ENCODE peak calls at places on chromosomes 16 and 17, in nine cellular contexts. One of them, this sample, is unnamed.

GRCh38 chr17:57370051-57370581 is 113.8 kb downstream of the MSI2 start:
- DNase-seq in transverse colon: no peak
- DNase-seq in esophagus muscularis mucosa: no peak
- DNase-seq in neural progenitor cell: peak; percentile 18
- DNase-seq in PC-9: no peak
- DNase-seq in heart right ventricle: no peak
- DNase-seq in pancreas: no peak
- DNase-seq in H9: no peak
- DNase-seq in CD8-positive, alpha-beta T cell: no peak
- DNase-seq in this sample: no peak

GRCh38 chr16:75948886-75949285 is 222.6 kb upstream of the CPHXL start:
- DNase-seq in transverse colon: no peak
- DNase-seq in esophagus muscularis mucosa: no peak
- DNase-seq in neural progenitor cell: no peak
- DNase-seq in PC-9: no peak
- DNase-seq in heart right ventricle: no peak
- DNase-seq in pancreas: no peak
- DNase-seq in H9: no peak
- DNase-seq in CD8-positive, alpha-beta T cell: no peak
- DNase-seq in this sample: no peak

GRCh38 chr17:82098939-82099765 is 1.1 kb upstream of the FASN start:
- DNase-seq in transverse colon: peak; percentile 44
- DNase-seq in esophagus muscularis mucosa: no peak
- DNase-seq in neural progenitor cell: peak; percentile 56
- DNase-seq in PC-9: no peak
- DNase-seq in heart right ventricle: no peak
- DNase-seq in pancreas: no peak
- DNase-seq in H9: no peak
- DNase-seq in CD8-positive, alpha-beta T cell: no peak
- DNase-seq in this sample: no peak

GRCh38 chr17:47789611-47790520 is 31.7 kb downstream of the OSBPL7 start:
- DNase-seq in transverse colon: peak; percentile 49
- DNase-seq in esophagus muscularis mucosa: peak; percentile 90
- DNase-seq in neural progenitor cell: peak; percentile 87
- DNase-seq in PC-9: peak; percentile 52
- DNase-seq in heart right ventricle: no peak
- DNase-seq in pancreas: peak; percentile 88
- DNase-seq in H9: peak; percentile 84
- DNase-seq in CD8-positive, alpha-beta T cell: peak; percentile 21
- DNase-seq in this sample: no peak

GRCh38 chr16:88331989-88332920 is 50.5 kb upstream of the ZNF469 start:
- DNase-seq in transverse colon: peak; percentile 35
- DNase-seq in esophagus muscularis mucosa: no peak
- DNase-seq in neural progenitor cell: no peak
- DNase-seq in PC-9: peak; percentile 98
- DNase-seq in heart right ventricle: no peak
- DNase-seq in pancreas: no peak
- DNase-seq in H9: no peak
- DNase-seq in CD8-positive, alpha-beta T cell: no peak
- DNase-seq in this sample: peak; percentile 36

GRCh38 chr16:85136213-85136704 is 24.0 kb upstream of the CIBAR2 start:
- DNase-seq in transverse colon: peak; percentile 35
- DNase-seq in esophagus muscularis mucosa: no peak
- DNase-seq in neural progenitor cell: no peak
- DNase-seq in PC-9: no peak
- DNase-seq in heart right ventricle: peak; percentile 42
- DNase-seq in pancreas: no peak
- DNase-seq in H9: no peak
- DNase-seq in CD8-positive, alpha-beta T cell: no peak
- DNase-seq in this sample: no peak

GRCh38 chr17:62675260-62675659 is 47.8 kb downstream of the MRC2 start:
- DNase-seq in transverse colon: no peak
- DNase-seq in esophagus muscularis mucosa: no peak
- DNase-seq in neural progenitor cell: no peak
- DNase-seq in PC-9: no peak
- DNase-seq in heart right ventricle: no peak
- DNase-seq in pancreas: no peak
- DNase-seq in H9: no peak
- DNase-seq in CD8-positive, alpha-beta T cell: no peak
- DNase-seq in this sample: no peak

GRCh38 chr17:48139948-48140347 is 32.4 kb downstream of the SNX11 start:
- DNase-seq in transverse colon: no peak
- DNase-seq in esophagus muscularis mucosa: no peak
- DNase-seq in neural progenitor cell: no peak
- DNase-seq in PC-9: no peak
- DNase-seq in heart right ventricle: no peak
- DNase-seq in pancreas: no peak
- DNase-seq in H9: no peak
- DNase-seq in CD8-positive, alpha-beta T cell: no peak
- DNase-seq in this sample: no peak

GRCh38 chr16:11556945-11557720 is 29.6 kb downstream of the LITAF start:
- DNase-seq in transverse colon: no peak
- DNase-seq in esophagus muscularis mucosa: no peak
- DNase-seq in neural progenitor cell: no peak
- DNase-seq in PC-9: no peak
- DNase-seq in heart right ventricle: no peak
- DNase-seq in pancreas: no peak
- DNase-seq in H9: no peak
- DNase-seq in CD8-positive, alpha-beta T cell: no peak
- DNase-seq in this sample: no peak

GRCh38 chr16:55494994-55495421 is 13.9 kb upstream of the LPCAT2 start:
- DNase-seq in transverse colon: peak; percentile 45
- DNase-seq in esophagus muscularis mucosa: peak; percentile 90
- DNase-seq in neural progenitor cell: peak; percentile 47
- DNase-seq in PC-9: no peak
- DNase-seq in heart right ventricle: peak; percentile 68
- DNase-seq in pancreas: no peak
- DNase-seq in H9: peak; percentile 29
- DNase-seq in CD8-positive, alpha-beta T cell: no peak
- DNase-seq in this sample: no peak

DNA sequence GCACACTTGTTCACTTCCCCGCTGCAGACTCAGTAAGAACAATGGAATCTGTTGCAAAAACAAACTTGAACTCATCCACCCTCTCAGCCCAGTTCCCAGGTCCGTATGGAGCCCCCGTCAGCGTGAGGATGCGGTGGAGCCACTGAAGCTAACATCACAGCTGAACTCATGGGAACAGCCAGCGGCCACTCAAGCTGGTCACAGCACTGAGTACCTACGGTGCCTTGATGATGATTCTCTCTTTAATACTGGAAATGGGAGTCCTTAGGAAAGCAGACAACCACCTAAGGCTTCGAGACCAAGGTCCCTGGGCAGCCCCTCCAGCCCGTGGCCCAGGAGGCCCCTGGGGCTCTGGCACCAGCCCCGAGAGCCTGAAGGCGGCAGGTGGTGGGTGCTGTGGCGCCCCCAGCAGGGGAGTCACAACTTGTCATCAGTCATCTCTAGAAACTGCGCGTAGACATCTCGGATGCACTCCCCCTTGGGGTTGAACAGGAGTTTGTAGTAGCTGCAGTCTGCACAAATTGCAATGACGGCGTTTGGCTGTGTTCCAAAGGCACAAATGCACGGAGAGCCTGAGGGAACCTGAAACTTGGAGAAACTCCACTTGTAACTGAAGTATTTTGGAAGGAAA is 31.0 kb upstream of the RHOT1 start:
- DNase-seq in transverse colon: peak; percentile 33
- DNase-seq in esophagus muscularis mucosa: no peak
- DNase-seq in neural progenitor cell: peak; percentile 60
- DNase-seq in PC-9: peak; percentile 33
- DNase-seq in heart right ventricle: peak; percentile 70
- DNase-seq in pancreas: no peak
- DNase-seq in H9: peak; percentile 84
- DNase-seq in CD8-positive, alpha-beta T cell: no peak
- DNase-seq in this sample: peak; percentile 13
- TF ChIP-seq CTCF in transverse colon: peak; percentile 16
- TF ChIP-seq CTCF in esophagus muscularis mucosa: no peak
- TF ChIP-seq CTCF in neural progenitor cell: peak; percentile 61
- TF ChIP-seq CTCF in PC-9: no peak
- TF ChIP-seq CTCF in heart right ventricle: peak; percentile 56
- TF ChIP-seq CTCF in pancreas: no peak
- TF ChIP-seq CTCF in H9: peak; percentile 82
- TF ChIP-seq CTCF in CD8-positive, alpha-beta T cell: peak; percentile 36
- TF ChIP-seq CTCF in this sample: peak; percentile 25

DNA sequence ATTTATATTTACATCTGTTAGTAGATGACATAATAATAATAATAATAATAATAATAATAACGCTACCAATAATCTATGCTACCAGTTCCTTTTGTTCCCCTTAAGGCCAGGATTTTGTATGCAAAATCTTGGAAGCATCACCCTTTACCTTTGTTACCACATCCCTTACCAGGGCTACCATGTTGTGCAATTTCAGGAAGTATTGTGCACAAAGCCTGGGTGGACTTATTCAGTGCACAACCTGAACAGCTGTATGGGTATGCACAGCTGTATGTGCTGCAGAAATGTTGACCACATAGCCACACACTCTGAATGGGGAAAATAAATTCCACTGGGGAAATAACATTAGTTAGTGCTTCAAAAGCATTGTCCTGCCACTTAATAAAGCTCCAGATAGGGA is 19.9 kb upstream of the CALB2 start:
- DNase-seq in transverse colon: no peak
- DNase-seq in esophagus muscularis mucosa: no peak
- DNase-seq in neural progenitor cell: no peak
- DNase-seq in PC-9: no peak
- DNase-seq in heart right ventricle: no peak
- DNase-seq in pancreas: no peak
- DNase-seq in H9: no peak
- DNase-seq in CD8-positive, alpha-beta T cell: no peak
- DNase-seq in this sample: no peak
- H3K27ac ChIP-seq in transverse colon: no peak overlapping the region
- H3K27ac ChIP-seq in esophagus muscularis mucosa: no peak overlapping the region
- H3K27ac ChIP-seq in neural progenitor cell: no peak overlapping the region
- H3K27ac ChIP-seq in PC-9: peak overlapping the region; percentile 100
- H3K27ac ChIP-seq in heart right ventricle: no peak overlapping the region
- H3K27ac ChIP-seq in pancreas: no peak overlapping the region
- H3K27ac ChIP-seq in H9: no peak overlapping the region
- H3K27ac ChIP-seq in CD8-positive, alpha-beta T cell: no peak overlapping the region
- H3K27ac ChIP-seq in this sample: no peak overlapping the region

GRCh38 chr16:81737885-81738536 is 41.1 kb upstream of the PLCG2 start:
- DNase-seq in transverse colon: peak; percentile 92
- DNase-seq in esophagus muscularis mucosa: peak; percentile 94
- DNase-seq in neural progenitor cell: peak; percentile 89
- DNase-seq in PC-9: peak; percentile 91
- DNase-seq in heart right ventricle: peak; percentile 89
- DNase-seq in pancreas: peak; percentile 86
- DNase-seq in H9: peak; percentile 89
- DNase-seq in CD8-positive, alpha-beta T cell: peak; percentile 79
- DNase-seq in this sample: peak; percentile 24
- TF ChIP-seq CTCF in transverse colon: peak; percentile 84
- TF ChIP-seq CTCF in esophagus muscularis mucosa: peak; percentile 89
- TF ChIP-seq CTCF in neural progenitor cell: peak; percentile 91
- TF ChIP-seq CTCF in PC-9: peak; percentile 91
- TF ChIP-seq CTCF in heart right ventricle: peak; percentile 91
- TF ChIP-seq CTCF in pancreas: peak; percentile 83
- TF ChIP-seq CTCF in H9: peak; percentile 94
- TF ChIP-seq CTCF in CD8-positive, alpha-beta T cell: peak; percentile 85
- TF ChIP-seq CTCF in this sample: peak; percentile 80

GRCh38 chr17:74749262-74750038 is 1.0 kb downstream of the NHERF1 start:
- DNase-seq in transverse colon: peak; percentile 59
- DNase-seq in esophagus muscularis mucosa: no peak
- DNase-seq in neural progenitor cell: peak; percentile 62
- DNase-seq in PC-9: peak; percentile 33
- DNase-seq in heart right ventricle: no peak
- DNase-seq in pancreas: no peak
- DNase-seq in H9: no peak
- DNase-seq in CD8-positive, alpha-beta T cell: peak; percentile 52
- DNase-seq in this sample: no peak

GRCh38 chr17:74750039-74750326 is 1.6 kb downstream of the NHERF1 start:
- DNase-seq in transverse colon: no peak
- DNase-seq in esophagus muscularis mucosa: no peak
- DNase-seq in neural progenitor cell: no peak
- DNase-seq in PC-9: no peak
- DNase-seq in heart right ventricle: no peak
- DNase-seq in pancreas: no peak
- DNase-seq in H9: no peak
- DNase-seq in CD8-positive, alpha-beta T cell: no peak
- DNase-seq in this sample: no peak

GRCh38 chr17:74746922-74747321 is 1.5 kb upstream of the NHERF1 start:
- DNase-seq in transverse colon: no peak
- DNase-seq in esophagus muscularis mucosa: no peak
- DNase-seq in neural progenitor cell: peak; percentile 48
- DNase-seq in PC-9: no peak
- DNase-seq in heart right ventricle: no peak
- DNase-seq in pancreas: peak; percentile 49
- DNase-seq in H9: no peak
- DNase-seq in CD8-positive, alpha-beta T cell: no peak
- DNase-seq in this sample: no peak

GRCh38 chr17:74748529-74749261 is at the start of gene NHERF1:
- DNase-seq in transverse colon: peak; percentile 96
- DNase-seq in esophagus muscularis mucosa: peak; percentile 97
- DNase-seq in neural progenitor cell: peak; percentile 98
- DNase-seq in PC-9: peak; percentile 30
- DNase-seq in heart right ventricle: peak; percentile 93
- DNase-seq in pancreas: peak; percentile 99
- DNase-seq in H9: no peak
- DNase-seq in CD8-positive, alpha-beta T cell: peak; percentile 92
- DNase-seq in this sample: peak; percentile 75

DNA sequence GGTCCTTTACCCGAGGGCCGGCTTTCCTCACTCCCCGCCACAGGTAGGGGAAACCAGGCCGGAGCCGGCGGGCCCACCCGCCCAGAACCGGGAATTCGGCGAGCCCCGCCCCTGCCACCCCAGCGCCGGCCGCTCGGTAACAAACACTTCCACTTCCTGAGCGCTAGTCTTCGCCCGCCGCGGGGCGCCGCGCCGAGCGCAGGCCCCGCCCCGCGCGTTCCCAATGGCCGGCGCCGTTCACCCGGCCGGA is 224 bp upstream of the NHERF1 start:
- DNase-seq in transverse colon: no peak
- DNase-seq in esophagus muscularis mucosa: no peak
- DNase-seq in neural progenitor cell: no peak
- DNase-seq in PC-9: peak; percentile 97
- DNase-seq in heart right ventricle: no peak
- DNase-seq in pancreas: no peak
- DNase-seq in H9: peak; percentile 98
- DNase-seq in CD8-positive, alpha-beta T cell: no peak
- DNase-seq in this sample: no peak
- H3K27ac ChIP-seq in transverse colon: peak overlapping the region; percentile 93
- H3K27ac ChIP-seq in esophagus muscularis mucosa: peak overlapping the region; percentile 72
- H3K27ac ChIP-seq in neural progenitor cell: no peak overlapping the region
- H3K27ac ChIP-seq in PC-9: no peak overlapping the region
- H3K27ac ChIP-seq in heart right ventricle: peak overlapping the region; percentile 92
- H3K27ac ChIP-seq in pancreas: peak overlapping the region; percentile 97
- H3K27ac ChIP-seq in H9: no peak overlapping the region
- H3K27ac ChIP-seq in CD8-positive, alpha-beta T cell: peak overlapping the region; percentile 80
- H3K27ac ChIP-seq in this sample: peak overlapping the region; percentile 85

GRCh38 chr17:80003969-80004368 is 31.7 kb downstream of the TBC1D16 start:
- DNase-seq in transverse colon: no peak
- DNase-seq in esophagus muscularis mucosa: no peak
- DNase-seq in neural progenitor cell: no peak
- DNase-seq in PC-9: no peak
- DNase-seq in heart right ventricle: no peak
- DNase-seq in pancreas: no peak
- DNase-seq in H9: no peak
- DNase-seq in CD8-positive, alpha-beta T cell: no peak
- DNase-seq in this sample: no peak
- TF ChIP-seq CTCF in transverse colon: no peak
- TF ChIP-seq CTCF in esophagus muscularis mucosa: no peak
- TF ChIP-seq CTCF in neural progenitor cell: no peak
- TF ChIP-seq CTCF in PC-9: no peak
- TF ChIP-seq CTCF in heart right ventricle: no peak
- TF ChIP-seq CTCF in pancreas: no peak
- TF ChIP-seq CTCF in H9: no peak
- TF ChIP-seq CTCF in CD8-positive, alpha-beta T cell: no peak
- TF ChIP-seq CTCF in this sample: no peak